ENCODE peak calls at places on chromosomes 12 and 14, in nine cellular contexts. O is GM12878, P is IMR-90, W is neural progenitor cell, Q is astrocyte, V is mesenchymal stem cell, I is neuronal stem cell, R is GM23338, X is HCT116. D is an unnamed sample. For H3K36me3, the result is how much of the 10 kb centered on the place peaks cover.

GRCh38 chr12:8482446-8483080 is 26.8 kb downstream of the CLEC6A start:
- DNase-seq in X (no peak), Q (no peak), W (no peak), R (no peak), P (no peak), I (no peak), O (no peak), V (no peak), D (no peak)

GRCh38 chr12:65510584-65511050 is 232.1 kb downstream of the MSRB3 start:
- DNase-seq in I (peak), Q (peak), P (no peak), V (no peak), W (peak), O (no peak), X (peak), R (peak), D (no peak)

GRCh38 chr12:76444408-76444984 is 96.3 kb upstream of the BBS10 start:
- DNase-seq in V (peak), R (no peak), O (no peak), Q (no peak), P (peak), X (no peak), I (no peak), W (no peak), D (no peak)

GRCh38 chr12:95674088-95674595 is 116.4 kb downstream of the NTN4 start:
- DNase-seq in O (no peak), X (no peak), P (no peak), V (no peak), R (no peak), Q (no peak), W (no peak), I (no peak), D (no peak)

GRCh38 chr12:21852251-21852650 is 77.7 kb upstream of the KCNJ8 start:
- DNase-seq in Q (peak), I (no peak), P (peak), V (no peak), W (no peak), O (no peak), X (no peak), R (no peak), D (no peak)

GRCh38 chr14:81436296-81437138 is 36.4 kb upstream of the STON2 start:
- DNase-seq in O (no peak), W (peak), X (peak), Q (peak), R (peak), P (peak), I (peak), V (peak), D (no peak)

GRCh38 chr12:88206636-88207035 is 64.5 kb downstream of the TMTC3 start:
- DNase-seq in W (no peak), R (no peak), X (no peak), P (peak), Q (no peak), V (peak), I (no peak), O (no peak), D (no peak)

GRCh38 chr12:132404435-132404855 is 75.1 kb upstream of the GALNT9 start:
- DNase-seq in I (no peak), Q (no peak), O (no peak), W (no peak), V (no peak), R (no peak), P (no peak), X (no peak), D (no peak)

GRCh38 chr12:118377891-118378470 is 1.6 kb downstream of the SUDS3 start:
- DNase-seq in Q (peak), X (peak), O (no peak), V (peak), R (peak), I (peak), P (peak), W (peak), D (peak)

GRCh38 chr12:84910549-84911241 is 1.9 kb downstream of the SLC6A15 start:
- DNase-seq in P (no peak), Q (peak), X (no peak), I (no peak), R (peak), W (peak), O (no peak), V (peak), D (no peak)

DNA sequence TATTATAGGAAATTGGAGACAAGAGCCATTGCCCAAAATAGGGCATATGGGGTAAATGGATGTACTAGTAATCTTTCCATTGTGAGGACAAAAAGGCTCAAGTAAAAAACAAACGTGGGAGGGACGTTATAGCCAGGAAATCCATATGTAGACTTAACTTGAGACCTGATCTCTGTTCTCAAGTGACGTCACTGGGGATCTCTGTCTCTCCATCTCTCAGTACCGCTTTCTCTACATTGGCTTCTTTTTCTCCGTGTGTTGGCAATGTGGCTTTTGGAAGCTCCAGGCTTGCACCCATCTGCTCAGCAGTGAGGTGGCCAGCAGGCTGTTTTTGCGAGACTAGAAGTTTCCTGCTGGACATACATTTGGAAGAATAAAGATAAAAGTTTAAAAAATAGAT is 66.0 kb upstream of the NRXN3 start:
- DNase-seq in O (no peak), X (no peak), Q (no peak), R (no peak), I (no peak), W (no peak), V (no peak), P (no peak), D (no peak)
- H3K36me3 ChIP-seq in O (under half), X (under half), Q (under half), R (under half), I (under half), W (under half), V (under half), P (under half), D (under half)

DNA sequence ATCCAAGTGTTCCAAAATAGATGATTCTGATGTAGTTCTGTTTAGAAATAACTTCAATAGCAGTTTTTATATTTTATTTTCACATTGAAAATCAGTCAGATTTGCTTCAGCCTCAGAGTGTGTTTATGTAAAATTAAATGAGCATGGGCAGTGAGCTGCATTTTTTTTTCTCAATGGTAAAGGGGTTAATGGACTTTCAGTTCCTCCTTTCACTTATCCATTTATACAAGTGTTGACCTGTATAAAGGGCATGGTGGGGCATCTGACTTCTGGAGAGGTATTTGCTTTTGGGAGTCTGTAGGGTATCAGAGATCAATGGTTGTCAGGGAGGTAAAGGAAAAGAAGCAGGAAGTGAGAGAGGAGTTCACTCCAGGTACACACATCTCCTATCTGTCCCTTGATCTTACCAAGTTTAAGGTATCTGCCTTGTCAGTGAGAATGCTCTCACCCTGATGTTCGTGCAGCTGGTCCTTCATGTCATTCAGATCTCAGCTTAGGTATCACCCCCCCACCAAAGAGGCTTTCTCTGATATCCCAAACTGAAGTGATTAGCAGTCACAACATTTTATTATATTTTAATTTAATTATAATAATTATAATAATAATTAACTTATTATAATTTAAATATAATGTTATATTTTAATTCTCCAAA is 181.6 kb upstream of the LMNTD1 start:
- DNase-seq in O (no peak), X (no peak), P (no peak), Q (no peak), V (no peak), W (no peak), R (no peak), I (no peak), D (peak)
- H3K27ac ChIP-seq in O (no peak), X (no peak), P (no peak), Q (no peak), V (no peak), W (no peak), R (no peak), I (no peak), D (no peak)

DNA sequence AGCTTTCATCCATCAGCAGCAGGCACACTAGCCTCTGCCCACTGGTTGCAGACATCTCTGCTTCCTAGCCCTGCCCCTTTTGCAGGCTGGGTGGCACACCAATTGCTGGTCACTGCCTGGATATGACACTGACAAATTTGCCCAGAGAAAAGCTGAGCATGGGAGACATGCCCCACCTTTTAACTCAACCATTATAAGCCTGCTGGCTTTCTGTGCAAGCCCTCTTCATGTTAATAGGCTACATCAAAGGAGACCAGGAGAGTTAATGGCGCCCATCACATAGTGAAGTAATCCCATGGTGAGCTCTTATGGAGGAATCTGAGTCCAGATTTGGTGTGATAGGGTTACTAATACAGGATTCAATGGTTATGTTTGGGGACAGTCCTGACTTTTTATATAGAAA is 139.2 kb downstream of the KICS2 start:
- DNase-seq in I (no peak), X (no peak), V (no peak), Q (no peak), O (no peak), R (no peak), W (no peak), P (no peak), D (no peak)
- H3K4me2 ChIP-seq in I (no peak), X (peak), V (no peak), Q (peak), O (no peak), R (no peak), W (no peak), P (peak), D (no peak)

GRCh38 chr14:92366237-92366636 is 43.3 kb downstream of the SLC24A4 start:
- DNase-seq in O (no peak), Q (no peak), X (no peak), I (no peak), W (no peak), V (no peak), R (no peak), P (no peak), D (no peak)

GRCh38 chr14:92362781-92363235 is 39.8 kb downstream of the SLC24A4 start:
- DNase-seq in P (peak), Q (peak), W (no peak), V (no peak), I (no peak), R (no peak), O (no peak), X (no peak), D (no peak)

GRCh38 chr14:92373336-92373735 is 50.4 kb downstream of the SLC24A4 start:
- DNase-seq in O (no peak), W (no peak), P (no peak), X (no peak), R (no peak), V (no peak), I (no peak), Q (peak), D (no peak)

GRCh38 chr14:92368001-92368400 is 45.0 kb downstream of the SLC24A4 start:
- DNase-seq in O (no peak), R (no peak), X (no peak), I (no peak), W (no peak), Q (no peak), P (no peak), V (no peak), D (no peak)
- H3K36me3 ChIP-seq in O (under half), R (under half), X (under half), I (under half), W (under half), Q (under half), P (under half), V (under half), D (under half)